ENCODE peak calls at places on chromosomes 3 and 15, in ten cellular contexts. K is natural killer cell; V is ecto neural progenitor cell; A is cerebellum; C is NCI-H1048; N is stimulated activated CD8-positive, alpha-beta memory T cell treated with anti-CD3 and anti-CD28 coated beads, Interleukin-4, amount 100 ng/mL, for 24 hours; M is activated CD4-positive, alpha-beta T cell treated with anti-CD3 and anti-CD28 coated beads for 24 hours; F is NCI-H1092 treated with DMSO at 0.1 percent for 48 hours; S is IMR-90; Z is heart right ventricle. P is an unnamed sample.

GRCh38 chr3:41065340-41065739 is 134.0 kb upstream of the CTNNB1 start:
- DNase-seq in K (no peak), V (no peak), A (no peak), C (no peak), N (no peak), M (no peak), F (no peak), S (no peak), Z (no peak), P (no peak)

GRCh38 chr3:155870945-155871745 is 695 bp downstream of the GMPS start:
- DNase-seq in K (peak), V (peak), A (peak), C (no peak), N (peak), M (no peak), F (peak), S (no peak), Z (peak), P (no peak)

GRCh38 chr15:56866798-56867197 is 51.6 kb upstream of the TCF12 start:
- DNase-seq in K (no peak), V (no peak), A (no peak), C (no peak), N (no peak), M (no peak), F (no peak), S (peak), Z (no peak), P (no peak)

GRCh38 chr3:29212789-29213433 is 68.0 kb upstream of the RBMS3 start:
- DNase-seq in K (no peak), V (no peak), A (no peak), C (no peak), N (no peak), M (no peak), F (no peak), S (no peak), Z (no peak), P (no peak)

GRCh38 chr15:29346998-29347397 is 77.4 kb upstream of the NSMCE3 start:
- DNase-seq in K (no peak), V (no peak), A (no peak), C (no peak), N (no peak), M (no peak), F (no peak), S (no peak), Z (no peak), P (no peak)

GRCh38 chr15:65532738-65533051 is 2.4 kb downstream of the HACD3 start:
- DNase-seq in K (no peak), V (no peak), A (no peak), C (no peak), N (no peak), M (no peak), F (no peak), S (peak), Z (no peak), P (no peak)

GRCh38 chr15:98799461-98799971 is 151.2 kb downstream of the IGF1R start:
- DNase-seq in K (no peak), V (peak), A (no peak), C (no peak), N (no peak), M (no peak), F (peak), S (peak), Z (no peak), P (no peak)

GRCh38 chr15:80831606-80832224 is 52.5 kb downstream of the CEMIP start:
- DNase-seq in K (no peak), V (no peak), A (no peak), C (no peak), N (no peak), M (no peak), F (no peak), S (no peak), Z (no peak), P (no peak)

GRCh38 chr3:171257251-171258179 is 202.7 kb downstream of the TNIK start:
- DNase-seq in K (no peak), V (no peak), A (no peak), C (no peak), N (no peak), M (no peak), F (no peak), S (peak), Z (no peak), P (no peak)

GRCh38 chr3:185040425-185040824 is 112.4 kb downstream of the C3orf70 start:
- DNase-seq in K (no peak), V (no peak), A (no peak), C (no peak), N (no peak), M (no peak), F (no peak), S (no peak), Z (no peak), P (no peak)

GRCh38 chr15:78321041-78321570 is 19.0 kb upstream of the CRABP1 start:
- DNase-seq in K (no peak), V (no peak), A (no peak), C (no peak), N (no peak), M (no peak), F (no peak), S (no peak), Z (no peak), P (no peak)

GRCh38 chr3:55169161-55169560 is 241.3 kb upstream of the LRTM1 start:
- DNase-seq in K (no peak), V (no peak), A (no peak), C (no peak), N (no peak), M (no peak), F (no peak), S (no peak), Z (no peak), P (no peak)

GRCh38 chr3:59605318-59605717 is 555.5 kb upstream of the CFAP20DC start:
- DNase-seq in K (no peak), V (no peak), A (no peak), C (no peak), N (no peak), M (no peak), F (peak), S (no peak), Z (no peak), P (no peak)

GRCh38 chr3:140176526-140176925 is 241.5 kb downstream of the CLSTN2 start:
- DNase-seq in K (no peak), V (no peak), A (no peak), C (no peak), N (no peak), M (no peak), F (no peak), S (no peak), Z (no peak), P (no peak)

GRCh38 chr3:121274411-121274810 is 271.4 kb downstream of the POLQ start:
- DNase-seq in K (no peak), V (no peak), A (no peak), C (no peak), N (no peak), M (no peak), F (no peak), S (no peak), Z (no peak), P (no peak)

GRCh38 chr3:129315386-129315991 is 36.8 kb downstream of the HMCES start:
- DNase-seq in K (peak), V (no peak), A (peak), C (no peak), N (no peak), M (no peak), F (peak), S (peak), Z (peak), P (no peak)

GRCh38 chr15:79090487-79091203 is at the start of gene RASGRF1:
- DNase-seq in K (no peak), V (no peak), A (peak), C (no peak), N (no peak), M (no peak), F (no peak), S (no peak), Z (no peak), P (no peak)

GRCh38 chr15:73244333-73244732 is 124.4 kb downstream of the HCN4 start:
- DNase-seq in K (no peak), V (no peak), A (no peak), C (no peak), N (no peak), M (no peak), F (no peak), S (no peak), Z (no peak), P (no peak)

GRCh38 chr15:65355983-65356353 is 21.8 kb downstream of the IGDCC3 start:
- DNase-seq in K (no peak), V (no peak), A (peak), C (no peak), N (no peak), M (no peak), F (no peak), S (no peak), Z (no peak), P (no peak)